ENCODE peak calls at places on chromosomes 11 and 22, in seven cellular contexts. T, P, B, X, S, A and E are unnamed samples.

GRCh38 chr11:43789700-43790443 is 90.8 kb upstream of the ALKBH3 start:
- DNase-seq in X (peak), T (no peak), A (no peak), S (no peak), B (no peak), P (no peak), E (no peak)

GRCh38 chr22:48727454-48728058 is 1100.1 kb downstream of the BRD1 start:
- DNase-seq in T (no peak), S (no peak), X (no peak), A (no peak), B (no peak), P (no peak), E (no peak)

GRCh38 chr11:2561283-2562180 is 116.7 kb downstream of the KCNQ1 start:
- DNase-seq in S (no peak), P (no peak), X (no peak), B (no peak), A (no peak), T (no peak), E (no peak)

GRCh38 chr11:18322818-18323570 is 627 bp downstream of the GTF2H1 start:
- DNase-seq in P (no peak), S (no peak), B (no peak), T (no peak), X (no peak), A (peak), E (peak)

GRCh38 chr11:113043704-113044103 is 82.5 kb downstream of the NCAM1 start:
- DNase-seq in X (no peak), T (no peak), A (no peak), P (no peak), B (no peak), S (no peak), E (no peak)

GRCh38 chr11:56782167-56782847 is 33.8 kb upstream of the OR9G4 start:
- DNase-seq in X (no peak), T (no peak), S (no peak), P (no peak), A (no peak), B (no peak), E (no peak)

GRCh38 chr11:110165039-110165438 is 71.8 kb downstream of the ZC3H12C start:
- DNase-seq in B (no peak), P (no peak), S (no peak), T (no peak), X (no peak), A (no peak), E (no peak)

GRCh38 chr11:67274768-67275605 is 8.7 kb downstream of the GRK2 start:
- DNase-seq in A (no peak), S (no peak), P (peak), T (no peak), X (no peak), B (no peak), E (peak)

GRCh38 chr11:45988922-45989321 is 66.5 kb downstream of the LARGE2 start:
- DNase-seq in B (no peak), S (no peak), X (no peak), P (no peak), T (no peak), A (no peak), E (no peak)

GRCh38 chr11:117287668-117288067 is 3.5 kb upstream of the BACE1-AS start:
- DNase-seq in P (no peak), S (no peak), T (no peak), A (no peak), B (no peak), X (no peak), E (no peak)

GRCh38 chr11:75313457-75314272 is 37.8 kb downstream of the ARRB1 start:
- DNase-seq in T (no peak), B (no peak), P (peak), A (peak), X (peak), S (no peak), E (peak)

GRCh38 chr11:73980001-73980960 is 2.4 kb downstream of the UCP2 start:
- DNase-seq in P (peak), X (no peak), S (peak), B (no peak), A (peak), T (peak), E (no peak)

GRCh38 chr11:106400949-106401545 is 323.6 kb downstream of the AASDHPPT start:
- DNase-seq in T (no peak), X (peak), P (no peak), B (no peak), A (no peak), S (no peak), E (no peak)

GRCh38 chr11:13094930-13095687 is 86.0 kb downstream of the RASSF10 start:
- DNase-seq in P (no peak), T (no peak), A (no peak), B (no peak), X (no peak), S (no peak), E (no peak)

GRCh38 chr11:134361241-134361640 is 29.5 kb downstream of the GLB1L2 start:
- DNase-seq in T (no peak), P (no peak), S (no peak), A (no peak), X (no peak), B (no peak), E (no peak)

GRCh38 chr11:73204711-73205121 is 13.4 kb upstream of the P2RY2 start:
- DNase-seq in A (no peak), X (no peak), P (no peak), T (no peak), B (no peak), S (no peak), E (no peak)

GRCh38 chr11:27716850-27717249 is 16.6 kb upstream of the BDNF start:
- DNase-seq in P (no peak), X (peak), S (no peak), T (no peak), B (no peak), A (no peak), E (peak)

GRCh38 chr11:11416917-11417316 is 63.9 kb upstream of the CSNK2A3 start:
- DNase-seq in X (peak), P (no peak), T (no peak), B (no peak), S (no peak), A (no peak), E (no peak)

GRCh38 chr11:100866453-100866852 is 179.4 kb downstream of the ARHGAP42 start:
- DNase-seq in B (no peak), T (no peak), S (no peak), X (no peak), A (no peak), P (no peak), E (no peak)

GRCh38 chr11:67698247-67698646 is 23.8 kb upstream of the ALDH3B2 start:
- DNase-seq in T (no peak), P (no peak), S (peak), A (no peak), X (peak), B (no peak), E (no peak)

GRCh38 chr11:75431533-75432525 is 1.2 kb downstream of the KLHL35 start:
- DNase-seq in S (no peak), P (peak), X (no peak), B (no peak), T (no peak), A (no peak), E (no peak)

GRCh38 chr11:130457909-130458729 is 9.7 kb downstream of the ADAMTS15 start:
- DNase-seq in X (no peak), S (no peak), B (no peak), P (no peak), A (no peak), T (no peak), E (no peak)

GRCh38 chr22:46018859-46019258 is 41.9 kb upstream of the WNT7B start:
- DNase-seq in P (no peak), B (no peak), A (no peak), T (no peak), X (no peak), S (no peak), E (no peak)

GRCh38 chr11:8722156-8722555 is 39.6 kb downstream of the RPL27A start:
- DNase-seq in T (no peak), X (peak), A (no peak), B (no peak), S (no peak), P (no peak), E (no peak)

GRCh38 chr11:17473071-17473744 is 3.4 kb downstream of the ABCC8 start:
- DNase-seq in P (peak), B (peak), T (no peak), A (no peak), S (no peak), X (no peak), E (peak)

GRCh38 chr11:218815-219593 is 11.5 kb downstream of the RIC8A start:
- DNase-seq in S (no peak), T (no peak), A (no peak), P (no peak), X (no peak), B (no peak), E (no peak)

GRCh38 chr11:8711895-8712442 is 29.4 kb downstream of the RPL27A start:
- DNase-seq in T (no peak), B (no peak), A (no peak), S (no peak), X (no peak), P (no peak), E (no peak)

GRCh38 chr11:60868682-60869450 is 1.5 kb downstream of the ZP1 start:
- DNase-seq in X (no peak), P (no peak), A (no peak), B (no peak), S (no peak), T (no peak), E (no peak)

GRCh38 chr11:5550440-5551095 is 2.2 kb upstream of the OR52H1 start:
- DNase-seq in X (peak), A (no peak), P (no peak), T (no peak), B (no peak), S (no peak), E (no peak)

GRCh38 chr11:135033545-135033944 is 621.5 kb upstream of the B3GAT1 start:
- DNase-seq in B (peak), S (no peak), A (peak), T (no peak), P (no peak), X (no peak), E (peak)

GRCh38 chr11:80315263-80315662 is 874.4 kb upstream of the TENM4 start:
- DNase-seq in S (no peak), A (no peak), P (no peak), B (no peak), T (no peak), X (no peak), E (no peak)

GRCh38 chr11:113681711-113682410 is 24.2 kb downstream of the TMPRSS5 start:
- DNase-seq in T (no peak), P (no peak), X (no peak), S (no peak), A (no peak), B (no peak), E (no peak)

GRCh38 chr11:73464347-73464746 is 88.1 kb downstream of the RELT start:
- DNase-seq in X (no peak), S (no peak), A (peak), B (no peak), T (no peak), P (no peak), E (no peak)

GRCh38 chr11:122139595-122139866 is 23.5 kb upstream of the BLID start:
- DNase-seq in A (peak), T (no peak), P (no peak), S (no peak), X (no peak), B (no peak), E (no peak)

GRCh38 chr11:83713701-83714100 is 427.5 kb upstream of the CCDC90B start:
- DNase-seq in X (peak), S (no peak), A (no peak), P (peak), B (no peak), T (no peak), E (peak)

GRCh38 chr11:44629732-44630345 is 64.4 kb downstream of the CD82 start:
- DNase-seq in P (no peak), A (no peak), T (no peak), S (no peak), B (no peak), X (no peak), E (no peak)

GRCh38 chr11:20854214-20854613 is 184.8 kb downstream of the NELL1 start:
- DNase-seq in P (no peak), B (no peak), A (no peak), T (no peak), S (no peak), X (no peak), E (no peak)